ENCODE peak calls at places on chromosomes 2 and 18, in four cellular contexts. R, T, U and O are unnamed samples.

GRCh38 chr2:218436992-218437391 is 18.1 kb downstream of the VIL1 start:
- DNase-seq in R (no peak), T (no peak), U (no peak), O (no peak)

GRCh38 chr2:33071591-33071990 is 124.8 kb downstream of the LTBP1 start:
- DNase-seq in R (no peak), T (no peak), U (no peak), O (no peak)

GRCh38 chr2:172329404-172330059 is 97.9 kb upstream of the ITGA6 start:
- DNase-seq in R (no peak), U (no peak), T (no peak), O (no peak)

GRCh38 chr2:219522111-219523030 is 8.1 kb downstream of the ASIC4 start:
- DNase-seq in U (peak; percentile 83), R (no peak), T (peak; percentile 77), O (no peak)

GRCh38 chr2:202335791-202336467 is 40.2 kb upstream of the BMPR2 start:
- DNase-seq in U (no peak), R (no peak), T (peak; percentile 15), O (no peak)

GRCh38 chr18:69974365-69974764 is 26.7 kb upstream of the CD226 start:
- DNase-seq in U (no peak), T (no peak), R (no peak), O (no peak)

GRCh38 chr18:62603979-62604378 is 81.2 kb downstream of the ZCCHC2 start:
- DNase-seq in T (no peak), R (no peak), U (no peak), O (no peak)

GRCh38 chr2:95362486-95362885 is 40.0 kb upstream of the FAHD2A start:
- DNase-seq in U (no peak), T (no peak), R (no peak), O (peak; percentile 47)

GRCh38 chr2:131682122-131682944 is 154.6 kb downstream of the CCDC74A start:
- DNase-seq in T (peak; percentile 83), U (peak; percentile 89), R (peak; percentile 53), O (peak; percentile 78)

GRCh38 chr18:59861963-59862819 is 37.6 kb upstream of the PMAIP1 start:
- DNase-seq in R (no peak), U (no peak), T (no peak), O (no peak)

GRCh38 chr2:29263886-29264285 is 148.7 kb downstream of the CLIP4 start:
- DNase-seq in R (no peak), U (no peak), T (no peak), O (no peak)

GRCh38 chr18:75607701-75608100 is 180.2 kb upstream of the SMIM21 start:
- DNase-seq in R (no peak), U (no peak), T (no peak), O (no peak)

GRCh38 chr2:177078843-177079242 is 133.8 kb upstream of the HNRNPA3 start:
- DNase-seq in U (no peak), R (no peak), T (no peak), O (no peak)

GRCh38 chr18:14928396-14928795 is 180.4 kb downstream of the ANKRD30B start:
- DNase-seq in U (no peak), T (no peak), R (no peak), O (no peak)

GRCh38 chr2:182360012-182360662 is 66.7 kb downstream of the PDE1A start:
- DNase-seq in T (no peak), U (no peak), R (no peak), O (no peak)

GRCh38 chr2:216107320-216107719 is 1.8 kb upstream of the XRCC5 start:
- DNase-seq in U (no peak), T (no peak), R (no peak), O (no peak)

GRCh38 chr2:178761759-178762371 is 45.4 kb downstream of the TTN start:
- DNase-seq in T (peak; percentile 7), R (peak; percentile 11), U (peak; percentile 85), O (no peak)

GRCh38 chr2:200379481-200380120 is 73.1 kb downstream of the SPATS2L start:
- DNase-seq in R (no peak), U (peak; percentile 69), T (no peak), O (no peak)

GRCh38 chr18:8820701-8821465 is 115.5 kb downstream of the MTCL1 start:
- DNase-seq in U (no peak), T (no peak), R (no peak), O (no peak)

GRCh38 chr2:12693509-12693908 is 23.2 kb upstream of the TRIB2 start:
- DNase-seq in T (no peak), U (no peak), R (no peak), O (no peak)

GRCh38 chr18:8549254-8549653 is 60.0 kb upstream of the RAB12 start:
- DNase-seq in R (no peak), U (no peak), T (no peak), O (no peak)

GRCh38 chr2:57693177-57693576 is 353.4 kb upstream of the VRK2 start:
- DNase-seq in U (no peak), T (no peak), R (no peak), O (no peak)

GRCh38 chr2:240472078-240472790 is 36.8 kb downstream of the GPC1 start:
- DNase-seq in R (no peak), T (no peak), U (no peak), O (no peak)

GRCh38 chr18:49861659-49862058 is 48.3 kb upstream of the ACAA2 start:
- DNase-seq in R (no peak), T (no peak), U (peak; percentile 16), O (no peak)
- TF ChIP-seq CTCF in R (peak; percentile 36), T (peak; percentile 36), U (peak; percentile 55), O (peak; percentile 70)

DNA sequence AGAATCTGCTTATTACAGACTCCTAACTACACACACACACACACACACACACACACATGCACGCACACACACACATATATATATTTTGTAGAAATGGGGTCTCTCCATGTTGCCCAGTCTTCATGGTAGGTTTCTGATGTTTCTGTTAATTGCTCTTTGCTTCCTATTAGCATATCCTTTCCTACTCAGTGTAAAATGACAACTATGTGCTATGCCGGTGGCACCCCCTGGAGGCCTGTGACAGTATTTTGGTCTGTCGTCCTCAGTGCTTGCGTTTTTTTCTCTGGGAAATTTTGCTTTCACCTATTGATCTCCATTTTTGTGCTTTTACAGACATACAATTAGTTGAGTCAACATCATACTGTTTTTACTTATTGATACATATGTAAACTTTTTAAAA is 322.1 kb downstream of the LRRTM1 start:
- DNase-seq in R (no peak), U (peak; percentile 61), T (peak; percentile 55), O (no peak)
- TF ChIP-seq CTCF in R (peak; percentile 47), U (peak; percentile 69), T (peak; percentile 62), O (peak; percentile 68)

DNA sequence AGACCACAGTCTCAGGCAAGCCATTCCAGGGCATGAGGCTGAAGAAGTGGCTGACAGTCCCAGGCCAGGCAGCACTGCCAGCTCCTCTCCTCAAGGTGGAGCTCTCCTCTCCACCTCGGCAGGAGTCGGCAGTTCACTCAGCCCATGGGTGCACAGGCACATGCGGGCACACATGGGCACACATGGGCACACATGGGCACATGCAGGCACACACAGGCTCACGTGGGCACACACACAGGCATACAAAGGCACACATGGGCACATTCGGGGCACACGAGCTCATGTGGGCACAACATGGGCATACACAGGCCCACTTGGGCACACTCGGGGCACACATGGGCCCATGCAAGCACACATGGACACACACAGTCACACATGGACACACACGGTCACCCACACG is 65.3 kb upstream of the TAF1B start:
- DNase-seq in R (no peak), U (no peak), T (no peak), O (no peak)
- TF ChIP-seq CTCF in R (peak; percentile 36), U (peak; percentile 53), T (peak; percentile 59), O (peak; percentile 36)

DNA sequence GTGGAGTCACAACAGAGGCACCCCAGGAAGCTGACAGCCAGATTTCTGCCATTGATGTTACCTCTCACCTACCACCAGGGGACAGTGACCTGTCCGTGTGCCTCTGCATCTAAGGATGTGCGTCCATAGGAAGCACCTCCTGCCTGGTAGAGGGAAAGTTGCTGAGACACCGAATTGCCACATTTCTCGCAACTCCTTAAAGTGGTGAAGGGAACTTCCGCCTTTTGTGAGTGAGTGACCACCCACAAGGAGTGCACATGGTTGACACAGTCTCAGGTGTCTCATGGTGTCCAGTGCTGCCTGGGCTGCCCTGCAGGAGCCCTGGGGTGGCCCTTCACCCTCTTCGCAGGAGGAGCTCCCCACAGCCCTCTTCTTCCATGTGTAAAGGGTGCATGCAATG is 201.8 kb downstream of the GBX2 start:
- DNase-seq in R (no peak), U (no peak), T (no peak), O (no peak)
- TF ChIP-seq CTCF in R (no peak), U (peak; percentile 15), T (peak; percentile 15), O (no peak)

GRCh38 chr2:123720760-123721159 is 304.3 kb upstream of the CNTNAP5 start:
- DNase-seq in U (no peak), T (peak; percentile 16), R (no peak), O (no peak)
- TF ChIP-seq CTCF in U (no peak), T (no peak), R (no peak), O (no peak)

GRCh38 chr18:79317718-79318117 is 78.0 kb upstream of the NFATC1 start:
- DNase-seq in T (no peak), R (no peak), U (no peak), O (no peak)
- TF ChIP-seq CTCF in T (peak; percentile 23), R (no peak), U (no peak), O (no peak)

GRCh38 chr2:239283961-239284801 is 116.6 kb downstream of the HDAC4 start:
- DNase-seq in R (no peak), T (peak; percentile 10), U (no peak), O (no peak)
- TF ChIP-seq CTCF in R (no peak), T (peak; percentile 11), U (peak; percentile 40), O (no peak)

GRCh38 chr2:226247289-226248275 is 552.0 kb downstream of the IRS1 start:
- DNase-seq in U (no peak), R (no peak), T (no peak), O (no peak)
- TF ChIP-seq CTCF in U (peak; percentile 4), R (no peak), T (no peak), O (peak; percentile 59)

GRCh38 chr2:121689356-121689755 is 40.1 kb upstream of the CLASP1 start:
- DNase-seq in T (peak; percentile 73), R (no peak), U (no peak), O (peak; percentile 36)
- TF ChIP-seq CTCF in T (peak; percentile 56), R (peak; percentile 44), U (peak; percentile 22), O (peak; percentile 68)